ENCODE peak calls at places on chromosome 18, in four cellular contexts. One of them, this sample, is unnamed. For H3K9me3 and H3K4me1, the result is how much of the 10 kb centered on the place peaks cover.

GRCh38 chr18:27378396-27379094 is 193.4 kb upstream of the CHST9 start:
- DNase-seq in fibroblast of lung: no peak
- DNase-seq in body of pancreas: no peak
- DNase-seq in lower lobe of right lung: no peak
- DNase-seq in this sample: no peak

GRCh38 chr18:957829-958228 is 53.2 kb downstream of the ADCYAP1 start:
- DNase-seq in fibroblast of lung: no peak
- DNase-seq in body of pancreas: no peak
- DNase-seq in lower lobe of right lung: no peak
- DNase-seq in this sample: no peak

GRCh38 chr18:76878426-76878825 is 56.1 kb downstream of the ZNF236 start:
- DNase-seq in fibroblast of lung: no peak
- DNase-seq in body of pancreas: no peak
- DNase-seq in lower lobe of right lung: no peak
- DNase-seq in this sample: no peak

GRCh38 chr18:55587341-55588000 is 521 bp downstream of the TCF4 start:
- DNase-seq in fibroblast of lung: peak
- DNase-seq in body of pancreas: no peak
- DNase-seq in lower lobe of right lung: no peak
- DNase-seq in this sample: peak

GRCh38 chr18:63366270-63366990 is 576 bp downstream of the KDSR start:
- DNase-seq in fibroblast of lung: peak
- DNase-seq in body of pancreas: peak
- DNase-seq in lower lobe of right lung: peak
- DNase-seq in this sample: peak

GRCh38 chr18:21452381-21452780 is 148.1 kb downstream of the ESCO1 start:
- DNase-seq in fibroblast of lung: no peak
- DNase-seq in body of pancreas: no peak
- DNase-seq in lower lobe of right lung: no peak
- DNase-seq in this sample: no peak

GRCh38 chr18:22253676-22254075 is 84.3 kb downstream of the GATA6 start:
- DNase-seq in fibroblast of lung: no peak
- DNase-seq in body of pancreas: no peak
- DNase-seq in lower lobe of right lung: no peak
- DNase-seq in this sample: no peak

GRCh38 chr18:23356915-23357421 is 96.1 kb upstream of the RIOK3 start:
- DNase-seq in fibroblast of lung: peak
- DNase-seq in body of pancreas: no peak
- DNase-seq in lower lobe of right lung: no peak
- DNase-seq in this sample: no peak

GRCh38 chr18:61400714-61401113 is 67.5 kb downstream of the CDH20 start:
- DNase-seq in fibroblast of lung: peak
- DNase-seq in body of pancreas: no peak
- DNase-seq in lower lobe of right lung: no peak
- DNase-seq in this sample: no peak

GRCh38 chr18:52387246-52387645 is 47.2 kb downstream of the DCC start:
- DNase-seq in fibroblast of lung: no peak
- DNase-seq in body of pancreas: no peak
- DNase-seq in lower lobe of right lung: no peak
- DNase-seq in this sample: no peak

GRCh38 chr18:25805323-25805722 is 285.1 kb downstream of the SS18 start:
- DNase-seq in fibroblast of lung: peak
- DNase-seq in body of pancreas: no peak
- DNase-seq in lower lobe of right lung: no peak
- DNase-seq in this sample: no peak

GRCh38 chr18:22422909-22423548 is 5.3 kb upstream of the CTAGE1 start:
- DNase-seq in fibroblast of lung: peak
- DNase-seq in body of pancreas: peak
- DNase-seq in lower lobe of right lung: peak
- DNase-seq in this sample: peak

GRCh38 chr18:8426401-8426800 is 182.8 kb upstream of the RAB12 start:
- DNase-seq in fibroblast of lung: no peak
- DNase-seq in body of pancreas: no peak
- DNase-seq in lower lobe of right lung: no peak
- DNase-seq in this sample: no peak

GRCh38 chr18:79625924-79626561 is 53.6 kb upstream of the CTDP1 start:
- DNase-seq in fibroblast of lung: no peak
- DNase-seq in body of pancreas: no peak
- DNase-seq in lower lobe of right lung: no peak
- DNase-seq in this sample: no peak

GRCh38 chr18:11096411-11096810 is 53.0 kb downstream of the PIEZO2 start:
- DNase-seq in fibroblast of lung: no peak
- DNase-seq in body of pancreas: no peak
- DNase-seq in lower lobe of right lung: no peak
- DNase-seq in this sample: no peak

GRCh38 chr18:2887470-2887869 is 40.7 kb downstream of the EMILIN2 start:
- DNase-seq in fibroblast of lung: no peak
- DNase-seq in body of pancreas: no peak
- DNase-seq in lower lobe of right lung: no peak
- DNase-seq in this sample: no peak

GRCh38 chr18:5466256-5466655 is 77.5 kb downstream of the EPB41L3 start:
- DNase-seq in fibroblast of lung: no peak
- DNase-seq in body of pancreas: no peak
- DNase-seq in lower lobe of right lung: no peak
- DNase-seq in this sample: no peak

GRCh38 chr18:78721281-78721949 is 258.2 kb upstream of the SALL3 start:
- DNase-seq in fibroblast of lung: no peak
- DNase-seq in body of pancreas: no peak
- DNase-seq in lower lobe of right lung: no peak
- DNase-seq in this sample: peak

GRCh38 chr18:5890606-5891360 is 4.5 kb downstream of the TMEM200C start:
- DNase-seq in fibroblast of lung: no peak
- DNase-seq in body of pancreas: peak
- DNase-seq in lower lobe of right lung: peak
- DNase-seq in this sample: peak

GRCh38 chr18:37481491-37481890 is 84.1 kb downstream of the CELF4 start:
- DNase-seq in fibroblast of lung: no peak
- DNase-seq in body of pancreas: no peak
- DNase-seq in lower lobe of right lung: no peak
- DNase-seq in this sample: no peak

GRCh38 chr18:26863122-26863879 is 2.2 kb downstream of the AQP4 start:
- DNase-seq in fibroblast of lung: no peak
- DNase-seq in body of pancreas: peak
- DNase-seq in lower lobe of right lung: peak
- DNase-seq in this sample: no peak

GRCh38 chr18:63476666-63477065 is at the start of gene SERPINB5:
- DNase-seq in fibroblast of lung: no peak
- DNase-seq in body of pancreas: no peak
- DNase-seq in lower lobe of right lung: peak
- DNase-seq in this sample: no peak

GRCh38 chr18:48828713-48829442 is 121.9 kb downstream of the SMAD7 start:
- DNase-seq in fibroblast of lung: no peak
- DNase-seq in body of pancreas: no peak
- DNase-seq in lower lobe of right lung: peak
- DNase-seq in this sample: peak
- H3K4me3 ChIP-seq in fibroblast of lung: no peak
- H3K4me3 ChIP-seq in body of pancreas: no peak
- H3K4me3 ChIP-seq in lower lobe of right lung: no peak
- H3K4me3 ChIP-seq in this sample: no peak

DNA sequence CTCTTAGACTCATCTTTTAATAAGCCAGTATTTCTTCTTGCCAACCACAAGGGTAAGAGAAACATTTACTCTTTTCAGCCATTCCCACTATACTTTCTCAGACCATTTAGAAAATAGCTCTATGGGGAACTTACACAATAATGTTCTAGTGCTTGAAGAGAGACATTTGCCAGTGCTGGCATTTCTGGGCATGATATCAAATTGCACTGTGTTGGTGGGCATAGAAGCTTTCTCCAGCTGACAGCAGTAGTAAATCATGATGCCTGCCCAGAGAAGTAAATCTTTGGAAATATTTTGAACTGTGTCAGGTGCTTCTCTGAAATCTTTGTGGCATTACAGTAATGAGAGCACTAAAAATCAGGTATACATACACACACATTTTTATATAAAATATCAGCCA is 346.5 kb downstream of the CBLN2 start:
- DNase-seq in fibroblast of lung: no peak
- DNase-seq in body of pancreas: no peak
- DNase-seq in lower lobe of right lung: no peak
- DNase-seq in this sample: no peak
- H3K9me3 ChIP-seq in fibroblast of lung: under half
- H3K9me3 ChIP-seq in body of pancreas: under half
- H3K9me3 ChIP-seq in lower lobe of right lung: under half
- H3K9me3 ChIP-seq in this sample: under half

GRCh38 chr18:43663159-43663558 is 385.9 kb upstream of the SYT4 start:
- DNase-seq in fibroblast of lung: no peak
- DNase-seq in body of pancreas: no peak
- DNase-seq in lower lobe of right lung: no peak
- DNase-seq in this sample: no peak

GRCh38 chr18:43668866-43669265 is 391.6 kb upstream of the SYT4 start:
- DNase-seq in fibroblast of lung: no peak
- DNase-seq in body of pancreas: no peak
- DNase-seq in lower lobe of right lung: no peak
- DNase-seq in this sample: no peak

GRCh38 chr18:43662657-43663056 is 385.4 kb upstream of the SYT4 start:
- DNase-seq in fibroblast of lung: peak
- DNase-seq in body of pancreas: no peak
- DNase-seq in lower lobe of right lung: no peak
- DNase-seq in this sample: no peak

GRCh38 chr18:43664487-43665008 is 387.3 kb upstream of the SYT4 start:
- DNase-seq in fibroblast of lung: no peak
- DNase-seq in body of pancreas: no peak
- DNase-seq in lower lobe of right lung: no peak
- DNase-seq in this sample: no peak

GRCh38 chr18:43665239-43665788 is 388.0 kb upstream of the SYT4 start:
- DNase-seq in fibroblast of lung: peak
- DNase-seq in body of pancreas: no peak
- DNase-seq in lower lobe of right lung: no peak
- DNase-seq in this sample: no peak
- H3K4me1 ChIP-seq in fibroblast of lung: under half
- H3K4me1 ChIP-seq in body of pancreas: under half
- H3K4me1 ChIP-seq in lower lobe of right lung: under half
- H3K4me1 ChIP-seq in this sample: under half

DNA sequence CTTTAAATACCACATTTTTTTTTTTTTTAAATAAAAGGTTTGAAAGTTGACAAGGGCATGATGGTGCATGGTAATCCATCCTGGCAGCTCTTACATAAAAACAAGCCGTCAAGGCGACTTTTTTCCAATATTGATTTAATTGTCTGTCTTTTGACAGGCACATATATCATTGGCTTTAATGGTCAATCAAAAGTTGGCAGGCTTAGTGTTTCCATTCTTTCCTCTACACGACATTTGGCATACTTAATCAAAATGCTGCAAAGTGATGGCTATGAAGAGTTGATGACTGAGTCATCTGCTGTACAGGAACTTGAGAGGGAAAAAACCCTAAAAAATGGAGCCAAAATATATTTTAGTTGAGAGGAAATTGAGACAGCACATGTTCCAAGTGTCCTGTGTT is 3.0 kb downstream of the TSHZ1 start:
- DNase-seq in fibroblast of lung: peak
- DNase-seq in body of pancreas: no peak
- DNase-seq in lower lobe of right lung: no peak
- DNase-seq in this sample: no peak
- H3K4me3 ChIP-seq in fibroblast of lung: no peak
- H3K4me3 ChIP-seq in body of pancreas: no peak
- H3K4me3 ChIP-seq in lower lobe of right lung: no peak
- H3K4me3 ChIP-seq in this sample: no peak

DNA sequence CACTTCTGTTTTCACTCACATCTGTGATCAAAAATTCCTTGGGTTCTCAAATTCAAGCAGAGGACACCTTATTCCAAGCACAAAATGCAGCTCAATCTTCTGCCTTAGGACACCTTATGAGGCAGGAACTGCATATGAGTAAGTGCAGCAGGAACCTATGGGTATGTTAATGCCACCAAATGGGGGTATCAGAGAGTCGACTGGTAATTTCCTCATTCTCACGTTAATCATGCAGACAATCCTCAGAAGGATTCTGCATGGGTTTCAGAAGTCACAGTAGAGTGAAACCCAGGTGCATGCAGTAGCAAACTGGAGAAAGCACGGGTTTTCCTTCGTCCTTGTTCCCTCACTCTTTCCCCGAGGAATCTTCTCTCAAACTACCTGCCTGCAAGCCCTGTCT is 452.8 kb downstream of the CBLN2 start:
- DNase-seq in fibroblast of lung: no peak
- DNase-seq in body of pancreas: no peak
- DNase-seq in lower lobe of right lung: no peak
- DNase-seq in this sample: no peak
- H3K9me3 ChIP-seq in fibroblast of lung: under half
- H3K9me3 ChIP-seq in body of pancreas: under half
- H3K9me3 ChIP-seq in lower lobe of right lung: under half
- H3K9me3 ChIP-seq in this sample: under half

DNA sequence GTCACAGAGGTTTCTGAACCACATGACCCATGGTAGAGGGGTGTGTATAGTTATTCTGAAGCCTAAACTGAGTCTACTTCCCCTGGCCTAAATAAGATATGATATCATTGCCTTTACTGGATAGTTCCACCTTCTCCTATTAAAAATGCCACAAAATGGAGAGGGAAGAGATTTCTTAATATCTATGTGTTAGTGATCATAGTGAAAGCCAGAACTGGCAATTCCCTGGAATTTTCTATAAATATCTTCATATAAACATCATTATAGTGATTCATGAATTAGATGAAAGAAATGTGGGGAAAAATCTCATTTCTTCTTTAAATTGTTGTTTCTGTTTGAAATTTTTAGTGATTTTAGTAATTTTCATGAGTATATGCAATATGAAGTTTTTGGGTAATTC is 45.8 kb downstream of the TSHZ1 start:
- DNase-seq in fibroblast of lung: peak
- DNase-seq in body of pancreas: no peak
- DNase-seq in lower lobe of right lung: no peak
- DNase-seq in this sample: no peak
- H3K4me1 ChIP-seq in fibroblast of lung: under half
- H3K4me1 ChIP-seq in body of pancreas: under half
- H3K4me1 ChIP-seq in lower lobe of right lung: under half
- H3K4me1 ChIP-seq in this sample: under half